ENCODE peak calls at places on chromosome 6, in ten cellular contexts. G, H, L, M, I, C, Q, P, Z and O are unnamed samples.

GRCh38 chr6:132246632-132247270 is 154.5 kb downstream of the MOXD1 start:
- DNase-seq in G (no peak), H (no peak), L (no peak), M (no peak), I (no peak), C (no peak), Q (peak; percentile 12), P (no peak), Z (no peak), O (no peak)

GRCh38 chr6:37515712-37516075 is 16.0 kb upstream of the CCDC167 start:
- DNase-seq in G (no peak), H (no peak), L (no peak), M (no peak), I (no peak), C (no peak), Q (no peak), P (no peak), Z (no peak), O (no peak)

GRCh38 chr6:81753709-81754678 is 1.5 kb upstream of the TENT5A start:
- DNase-seq in G (peak; percentile 60), H (peak; percentile 73), L (no peak), M (peak; percentile 66), I (peak; percentile 82), C (no peak), Q (no peak), P (peak; percentile 94), Z (no peak), O (peak; percentile 75)

GRCh38 chr6:42010185-42010872 is 40.0 kb upstream of the TAF8 start:
- DNase-seq in G (no peak), H (peak; percentile 77), L (no peak), M (no peak), I (no peak), C (no peak), Q (no peak), P (peak; percentile 50), Z (peak; percentile 96), O (no peak)

GRCh38 chr6:124882580-124883393 is 79.5 kb upstream of the RNF217 start:
- DNase-seq in G (no peak), H (no peak), L (no peak), M (no peak), I (no peak), C (no peak), Q (peak; percentile 93), P (no peak), Z (no peak), O (no peak)

GRCh38 chr6:15254074-15254975 is 8.5 kb downstream of the JARID2 start:
- DNase-seq in G (no peak), H (peak; percentile 85), L (no peak), M (no peak), I (no peak), C (no peak), Q (no peak), P (no peak), Z (peak; percentile 90), O (no peak)

GRCh38 chr6:89311530-89311852 is 3.6 kb downstream of the GABRR2 start:
- DNase-seq in G (no peak), H (no peak), L (no peak), M (no peak), I (no peak), C (no peak), Q (no peak), P (no peak), Z (no peak), O (no peak)

GRCh38 chr6:4624726-4625125 is 151.5 kb upstream of the CDYL start:
- DNase-seq in G (no peak), H (no peak), L (no peak), M (no peak), I (no peak), C (no peak), Q (no peak), P (no peak), Z (no peak), O (no peak)

GRCh38 chr6:161432546-161432945 is 158.7 kb upstream of the AGPAT4 start:
- DNase-seq in G (no peak), H (no peak), L (no peak), M (no peak), I (no peak), C (no peak), Q (no peak), P (no peak), Z (no peak), O (no peak)

GRCh38 chr6:161436106-161436876 is 162.4 kb upstream of the AGPAT4 start:
- DNase-seq in G (no peak), H (no peak), L (no peak), M (no peak), I (no peak), C (no peak), Q (no peak), P (no peak), Z (no peak), O (no peak)

GRCh38 chr6:161434921-161435411 is 161.1 kb upstream of the AGPAT4 start:
- DNase-seq in G (no peak), H (no peak), L (no peak), M (no peak), I (no peak), C (peak; percentile 93), Q (peak; percentile 55), P (no peak), Z (no peak), O (no peak)

GRCh38 chr6:161435426-161436065 is 161.7 kb upstream of the AGPAT4 start:
- DNase-seq in G (no peak), H (no peak), L (no peak), M (no peak), I (no peak), C (no peak), Q (no peak), P (no peak), Z (no peak), O (no peak)

GRCh38 chr6:161434331-161434730 is 160.5 kb upstream of the AGPAT4 start:
- DNase-seq in G (no peak), H (no peak), L (no peak), M (no peak), I (no peak), C (no peak), Q (no peak), P (no peak), Z (no peak), O (no peak)
- H3K4me3 ChIP-seq in G (no peak overlapping the region), H (no peak overlapping the region), L (peak overlapping the region; percentile 13), M (no peak overlapping the region), I (no peak overlapping the region), C (no peak overlapping the region), Q (no peak overlapping the region), P (peak overlapping the region; percentile 9), Z (no peak overlapping the region), O (no peak overlapping the region)

DNA sequence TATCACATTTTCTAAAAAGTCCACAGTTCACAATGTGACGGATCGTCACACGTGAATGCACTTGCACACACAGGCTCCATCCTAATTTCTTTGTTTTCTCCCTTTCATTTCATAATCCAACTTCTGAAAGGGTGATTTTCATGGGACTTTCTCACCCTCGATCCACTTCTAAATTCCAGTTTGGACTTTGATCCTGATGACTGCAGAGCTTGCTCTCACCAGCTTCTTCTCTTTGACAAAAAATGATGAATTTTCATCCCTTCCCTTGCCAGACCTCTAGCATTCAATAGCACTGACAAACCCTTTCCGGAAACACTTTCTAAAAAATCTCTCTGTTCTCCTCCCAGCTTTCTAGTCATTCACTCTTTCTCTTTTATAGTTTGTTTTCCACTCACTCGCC is 341.2 kb downstream of the SYNE1 start:
- DNase-seq in G (no peak), H (no peak), L (no peak), M (no peak), I (no peak), C (no peak), Q (no peak), P (no peak), Z (no peak), O (no peak)
- H3K27ac ChIP-seq in G (no peak overlapping the region), H (no peak overlapping the region), L (no peak overlapping the region), M (no peak overlapping the region), I (no peak overlapping the region), C (no peak overlapping the region), Q (no peak overlapping the region), P (no peak overlapping the region), Z (no peak overlapping the region), O (no peak overlapping the region)

DNA sequence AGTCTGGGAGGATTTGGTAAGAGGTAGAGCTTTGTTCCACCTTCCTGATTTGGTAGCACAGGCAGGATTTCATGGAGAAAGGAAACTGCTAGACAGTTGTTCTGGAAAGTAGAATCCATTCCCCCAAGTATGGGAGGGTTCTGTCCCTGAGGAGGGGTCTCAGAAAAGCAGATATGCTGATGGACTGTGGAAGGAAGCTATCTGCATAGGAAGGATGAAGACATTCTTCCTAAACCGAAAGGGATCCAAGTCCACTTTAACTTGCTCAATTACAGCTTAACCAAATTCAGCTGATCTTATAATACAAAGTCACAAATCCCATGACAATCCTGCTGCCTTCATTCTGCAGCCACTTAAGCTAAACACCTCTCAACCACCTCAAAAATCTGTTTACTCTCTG is 2.6 kb downstream of the MAN1A1 start:
- DNase-seq in G (no peak), H (no peak), L (no peak), M (no peak), I (no peak), C (no peak), Q (no peak), P (no peak), Z (no peak), O (no peak)
- H3K4me3 ChIP-seq in G (no peak overlapping the region), H (peak overlapping the region; percentile 14), L (no peak overlapping the region), M (no peak overlapping the region), I (peak overlapping the region; percentile 38), C (peak overlapping the region; percentile 86), Q (peak overlapping the region; percentile 73), P (peak overlapping the region; percentile 89), Z (peak overlapping the region; percentile 96), O (peak overlapping the region; percentile 78)

DNA sequence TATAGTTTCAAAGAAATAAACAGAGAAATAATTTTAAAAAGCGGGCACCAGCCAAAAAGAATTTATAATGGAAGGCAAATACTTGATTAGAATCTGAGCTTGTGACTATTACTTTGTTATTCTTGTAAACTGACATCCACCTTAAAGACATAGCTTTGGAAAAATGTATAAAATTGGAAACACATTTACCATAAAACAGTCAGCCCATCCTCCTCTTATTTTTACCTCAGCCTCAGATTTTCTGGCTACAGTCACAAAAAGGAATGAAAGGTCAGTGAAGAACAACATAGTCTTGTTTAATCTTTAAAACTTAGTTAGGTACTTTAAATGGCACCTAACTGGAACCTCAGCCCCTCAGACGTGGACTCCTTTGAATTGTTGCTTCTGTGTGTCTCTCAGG is 157.3 kb upstream of the CITED2 start:
- DNase-seq in G (no peak), H (no peak), L (no peak), M (no peak), I (no peak), C (no peak), Q (no peak), P (no peak), Z (no peak), O (no peak)
- H3K27ac ChIP-seq in G (peak overlapping the region; percentile 61), H (no peak overlapping the region), L (peak overlapping the region; percentile 84), M (no peak overlapping the region), I (no peak overlapping the region), C (no peak overlapping the region), Q (no peak overlapping the region), P (no peak overlapping the region), Z (no peak overlapping the region), O (peak overlapping the region; percentile 32)

DNA sequence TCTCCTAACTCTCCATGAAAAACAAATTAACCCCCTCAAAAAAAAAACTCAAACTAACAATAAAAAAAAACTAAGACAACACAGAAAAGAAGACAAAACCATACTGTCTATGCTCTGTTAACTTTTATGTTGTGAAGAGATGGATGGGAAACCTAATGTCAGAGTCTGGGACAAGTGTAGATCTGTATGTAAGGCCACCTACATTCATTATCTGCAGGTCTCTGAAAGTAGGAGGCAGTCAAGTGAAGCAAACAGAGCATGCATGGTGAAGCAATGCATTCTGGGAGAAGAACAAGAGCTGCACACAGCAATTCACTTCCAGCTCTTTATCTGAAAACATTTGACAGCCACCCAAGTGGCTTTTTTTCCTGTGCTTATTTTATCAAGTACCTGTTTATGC is 452.0 kb downstream of the EPHA7 start:
- DNase-seq in G (no peak), H (peak; percentile 36), L (no peak), M (no peak), I (no peak), C (no peak), Q (no peak), P (no peak), Z (peak; percentile 22), O (no peak)
- H3K4me3 ChIP-seq in G (no peak overlapping the region), H (no peak overlapping the region), L (no peak overlapping the region), M (no peak overlapping the region), I (no peak overlapping the region), C (no peak overlapping the region), Q (no peak overlapping the region), P (no peak overlapping the region), Z (no peak overlapping the region), O (no peak overlapping the region)